ENCODE peak calls at places on chromosomes 2 and 18, in six cellular contexts. E is fibroblast of lung; D is CD8-positive, alpha-beta memory T cell; L is stomach; V is IMR-90; M is HepG2. Q is an unnamed sample.
A peak's percentile ranks its signal among the peaks of the same experiment; 100 is the strongest.

GRCh38 chr18:49177071-49177470 is 226.3 kb upstream of the SMAD7 start:
- DNase-seq in E (no peak), D (no peak), L (no peak), V (no peak), M (no peak), Q (no peak)

GRCh38 chr2:119407430-119408220 is 24.0 kb upstream of the TMEM37 start:
- DNase-seq in E (peak; percentile 42), D (no peak), L (peak; percentile 58), V (peak; percentile 58), M (peak; percentile 73), Q (peak; percentile 29)

GRCh38 chr18:9900699-9901098 is 13.1 kb upstream of the VAPA start:
- DNase-seq in E (no peak), D (no peak), L (no peak), V (no peak), M (no peak), Q (no peak)

GRCh38 chr18:63523660-63524059 is 18.5 kb upstream of the SERPINB12 start:
- DNase-seq in E (no peak), D (no peak), L (no peak), V (peak; percentile 10), M (no peak), Q (no peak)

GRCh38 chr2:185201063-185201462 is 537.5 kb upstream of the FSIP2 start:
- DNase-seq in E (no peak), D (no peak), L (no peak), V (no peak), M (no peak), Q (no peak)

GRCh38 chr2:64145760-64146159 is 1.5 kb upstream of the PELI1 start:
- DNase-seq in E (no peak), D (no peak), L (no peak), V (no peak), M (no peak), Q (no peak)

GRCh38 chr2:9252002-9252357 is 45.4 kb downstream of the ASAP2 start:
- DNase-seq in E (no peak), D (no peak), L (no peak), V (no peak), M (no peak), Q (no peak)

GRCh38 chr18:80167947-80168745 is 59.1 kb downstream of the ADNP2 start:
- DNase-seq in E (no peak), D (no peak), L (peak; percentile 24), V (no peak), M (no peak), Q (no peak)

GRCh38 chr2:101540518-101540917 is 65.6 kb upstream of the RFX8 start:
- DNase-seq in E (no peak), D (no peak), L (no peak), V (peak; percentile 26), M (no peak), Q (no peak)

GRCh38 chr2:227796044-227796780 is 17.4 kb upstream of the CCL20 start:
- DNase-seq in E (no peak), D (no peak), L (no peak), V (no peak), M (peak; percentile 61), Q (no peak)

GRCh38 chr2:227804970-227805369 is 8.7 kb upstream of the CCL20 start:
- DNase-seq in E (peak; percentile 29), D (no peak), L (no peak), V (peak; percentile 29), M (no peak), Q (no peak)

GRCh38 chr2:71713581-71714580 is 260.5 kb downstream of the DYSF start:
- DNase-seq in E (peak; percentile 29), D (no peak), L (no peak), V (peak; percentile 39), M (no peak), Q (no peak)

GRCh38 chr2:143259368-143259958 is 130.2 kb downstream of the ARHGAP15 start:
- DNase-seq in E (peak; percentile 56), D (peak; percentile 80), L (peak; percentile 65), V (peak; percentile 73), M (peak; percentile 63), Q (peak; percentile 68)

GRCh38 chr2:88125344-88125923 is 2.4 kb downstream of the FABP1 start:
- DNase-seq in E (no peak), D (no peak), L (no peak), V (no peak), M (no peak), Q (no peak)

GRCh38 chr2:190587106-190587505 is 52.6 kb upstream of the NEMP2 start:
- DNase-seq in E (no peak), D (no peak), L (no peak), V (no peak), M (no peak), Q (no peak)

GRCh38 chr2:224033601-224034000 is 5.5 kb downstream of the SERPINE2 start:
- DNase-seq in E (no peak), D (no peak), L (no peak), V (no peak), M (no peak), Q (no peak)

GRCh38 chr2:99487906-99488305 is 1.9 kb downstream of the REV1 start:
- DNase-seq in E (peak; percentile 35), D (no peak), L (no peak), V (peak; percentile 71), M (no peak), Q (no peak)

GRCh38 chr2:7745369-7745768 is 828.2 kb downstream of the RNF144A start:
- DNase-seq in E (no peak), D (no peak), L (no peak), V (no peak), M (no peak), Q (peak; percentile 27)

GRCh38 chr2:70214958-70215357 is 24.1 kb upstream of the C2orf42 start:
- DNase-seq in E (peak; percentile 80), D (no peak), L (no peak), V (peak; percentile 96), M (no peak), Q (no peak)

GRCh38 chr2:39875182-39875913 is 96.3 kb upstream of the THUMPD2 start:
- DNase-seq in E (peak; percentile 96), D (no peak), L (no peak), V (peak; percentile 97), M (no peak), Q (no peak)

GRCh38 chr2:70946832-70947442 is 11.2 kb downstream of the ATP6V1B1 start:
- DNase-seq in E (peak; percentile 45), D (peak; percentile 51), L (peak; percentile 56), V (peak; percentile 60), M (peak; percentile 67), Q (no peak)

GRCh38 chr2:62814132-62814531 is 108.6 kb downstream of the EHBP1 start:
- DNase-seq in E (peak; percentile 55), D (no peak), L (no peak), V (peak; percentile 76), M (no peak), Q (no peak)

GRCh38 chr18:45416168-45416567 is 199.1 kb upstream of the SLC14A2 start:
- DNase-seq in E (peak; percentile 55), D (no peak), L (no peak), V (no peak), M (no peak), Q (peak; percentile 61)

GRCh38 chr2:97761192-97761591 is 47.8 kb downstream of the ZAP70 start:
- DNase-seq in E (no peak), D (peak; percentile 75), L (peak; percentile 45), V (no peak), M (no peak), Q (no peak)

GRCh38 chr2:97764559-97765263 is 51.3 kb downstream of the ZAP70 start:
- DNase-seq in E (no peak), D (no peak), L (no peak), V (no peak), M (no peak), Q (no peak)

GRCh38 chr2:97760480-97761049 is 47.2 kb downstream of the ZAP70 start:
- DNase-seq in E (no peak), D (no peak), L (peak; percentile 62), V (no peak), M (no peak), Q (no peak)

GRCh38 chr2:97765933-97766332 is 52.6 kb downstream of the ZAP70 start:
- DNase-seq in E (no peak), D (no peak), L (no peak), V (no peak), M (no peak), Q (no peak)

GRCh38 chr2:97763176-97763845 is 49.9 kb downstream of the ZAP70 start:
- DNase-seq in E (no peak), D (no peak), L (no peak), V (peak; percentile 20), M (no peak), Q (no peak)
- H3K4me1 ChIP-seq in E (no peaks in the 10 kb centered on the region), D (peaks cover 31% of the 10 kb centered on the region), L (peaks cover 28% of the 10 kb centered on the region), V (no peaks in the 10 kb centered on the region), M (no peaks in the 10 kb centered on the region), Q (no peaks in the 10 kb centered on the region)

GRCh38 chr2:148888003-148888501 is 13.0 kb downstream of the KIF5C start:
- DNase-seq in E (no peak), D (no peak), L (no peak), V (no peak), M (no peak), Q (no peak)
- H3K4me3 ChIP-seq in E (no peak overlapping the region), D (peak overlapping the region; percentile 16), L (peak overlapping the region; percentile 40), V (no peak overlapping the region), M (no peak overlapping the region), Q (peak overlapping the region; percentile 31)

DNA sequence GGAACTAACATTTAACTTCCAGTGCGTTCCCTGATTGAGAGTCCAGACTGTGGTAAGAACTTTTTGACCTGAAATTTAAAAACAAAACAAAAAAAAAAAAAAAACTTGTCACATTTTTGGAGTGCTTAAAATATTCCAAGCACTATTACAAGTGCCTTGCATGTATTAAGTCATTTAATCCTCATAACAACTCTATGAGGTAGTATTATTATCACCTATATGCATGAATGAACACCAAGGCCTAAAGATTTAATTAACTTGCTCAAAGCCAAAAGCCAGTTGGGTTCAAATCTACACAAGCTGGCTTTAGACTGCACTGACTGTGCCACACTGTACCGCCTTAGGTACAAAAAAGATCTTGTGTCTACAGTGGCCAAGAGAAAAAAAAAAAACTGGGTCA is 35.2 kb downstream of the METTL4 start:
- DNase-seq in E (peak; percentile 29), D (no peak), L (no peak), V (no peak), M (no peak), Q (no peak)
- H3K36me3 ChIP-seq in E (no peaks in the 10 kb centered on the region), D (peaks cover 4% of the 10 kb centered on the region), L (no peaks in the 10 kb centered on the region), V (no peaks in the 10 kb centered on the region), M (no peaks in the 10 kb centered on the region), Q (no peaks in the 10 kb centered on the region)

GRCh38 chr2:65355190-65355831 is 77.1 kb downstream of the SPRED2 start:
- DNase-seq in E (peak; percentile 53), D (no peak), L (no peak), V (peak; percentile 59), M (no peak), Q (no peak)

GRCh38 chr2:65360441-65360840 is 72.0 kb downstream of the SPRED2 start:
- DNase-seq in E (no peak), D (no peak), L (no peak), V (no peak), M (no peak), Q (no peak)

GRCh38 chr2:65358690-65359400 is 73.6 kb downstream of the SPRED2 start:
- DNase-seq in E (peak; percentile 83), D (no peak), L (no peak), V (peak; percentile 49), M (no peak), Q (no peak)

GRCh38 chr2:65357095-65357958 is 75.1 kb downstream of the SPRED2 start:
- DNase-seq in E (no peak), D (no peak), L (no peak), V (no peak), M (no peak), Q (no peak)

DNA sequence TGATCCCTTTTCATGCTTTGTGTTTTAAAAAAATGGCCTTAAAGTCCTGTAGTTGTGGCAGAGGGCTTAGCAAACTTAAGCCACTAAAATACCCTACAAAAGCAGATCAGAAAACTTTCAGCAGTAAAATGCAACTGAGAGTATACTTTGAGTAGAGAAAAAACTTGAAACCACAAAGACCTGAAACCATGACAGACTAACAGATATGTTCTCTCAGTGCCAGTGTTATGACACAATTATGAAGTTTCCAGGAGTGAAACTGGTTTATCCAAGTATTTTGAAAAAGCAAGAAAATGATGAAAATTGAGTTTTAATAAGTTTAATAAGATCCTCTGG is 74.5 kb downstream of the SPRED2 start:
- DNase-seq in E (no peak), D (no peak), L (no peak), V (no peak), M (no peak), Q (no peak)
- H3K4me1 ChIP-seq in E (peaks cover 28% of the 10 kb centered on the region), D (no peaks in the 10 kb centered on the region), L (peaks cover 3% of the 10 kb centered on the region), V (peaks cover 17% of the 10 kb centered on the region), M (peaks cover 91% of the 10 kb centered on the region), Q (no peaks in the 10 kb centered on the region)